ENCODE peak calls at places on chromosome 10, in six cellular contexts. Z is GM23338, Y is HCT116, J is PC-9, U is HepG2, G is fibroblast of lung. M is an unnamed sample. For H4K20me1, the result is how much of the 10 kb centered on the place peaks cover.

GRCh38 chr10:34078798-34079470 is 736.2 kb downstream of the PARD3 start:
- DNase-seq in Z (no peak), J (no peak), G (peak), Y (no peak), U (no peak), M (no peak)

GRCh38 chr10:13414855-13415254 is 66.8 kb upstream of the SEPHS1 start:
- DNase-seq in Y (peak), U (peak), Z (peak), G (peak), J (no peak), M (peak)

GRCh38 chr10:75987610-75988009 is 556.2 kb downstream of the LRMDA start:
- DNase-seq in G (peak), U (peak), Z (no peak), Y (no peak), J (no peak), M (peak)

GRCh38 chr10:31952066-31952465 is 23.4 kb upstream of the ARHGAP12 start:
- DNase-seq in U (no peak), J (no peak), Z (no peak), Y (no peak), G (peak), M (no peak)

GRCh38 chr10:3494131-3494878 is 290.7 kb downstream of the KLF6 start:
- DNase-seq in J (peak), Z (peak), G (peak), U (no peak), Y (no peak), M (no peak)

GRCh38 chr10:61836233-61836887 is 65.1 kb upstream of the ARID5B start:
- DNase-seq in Y (no peak), U (no peak), Z (no peak), J (peak), G (no peak), M (peak)

GRCh38 chr10:119095648-119096047 is 8.3 kb upstream of the DENND10 start:
- DNase-seq in G (no peak), J (no peak), Z (no peak), Y (no peak), U (no peak), M (no peak)

GRCh38 chr10:119350529-119351001 is 143.2 kb downstream of the GRK5 start:
- DNase-seq in Z (no peak), G (peak), U (peak), J (no peak), Y (no peak), M (no peak)

GRCh38 chr10:118874171-118874570 is 119.4 kb upstream of the CACUL1 start:
- DNase-seq in J (no peak), G (no peak), U (no peak), Z (no peak), Y (no peak), M (no peak)

GRCh38 chr10:133258066-133258817 is 18.4 kb downstream of the ADAM8 start:
- DNase-seq in J (peak), Z (no peak), G (no peak), U (no peak), Y (no peak), M (peak)

GRCh38 chr10:124605481-124605855 is 138.7 kb downstream of the FAM53B start:
- DNase-seq in Z (no peak), U (no peak), Y (no peak), G (no peak), J (no peak), M (no peak)

GRCh38 chr10:24494236-24494635 is 229.5 kb downstream of the ARHGAP21 start:
- DNase-seq in Y (no peak), Z (no peak), J (no peak), U (no peak), G (no peak), M (peak)

GRCh38 chr10:70694410-70695179 is 22.3 kb downstream of the ADAMTS14 start:
- DNase-seq in Z (no peak), J (no peak), U (no peak), Y (no peak), G (peak), M (no peak)

GRCh38 chr10:30827531-30828120 is 198.1 kb upstream of the LYZL2 start:
- DNase-seq in Z (no peak), J (no peak), Y (no peak), G (peak), U (no peak), M (no peak)

GRCh38 chr10:86165666-86166065 is 200.9 kb downstream of the GRID1 start:
- DNase-seq in U (no peak), Z (no peak), G (no peak), J (no peak), Y (no peak), M (no peak)

GRCh38 chr10:77357185-77357584 is 280.4 kb downstream of the KCNMA1 start:
- DNase-seq in U (no peak), Y (no peak), G (no peak), Z (no peak), J (no peak), M (no peak)

GRCh38 chr10:122267849-122268737 is 3.0 kb upstream of the BTBD16 start:
- DNase-seq in Z (peak), Y (peak), G (peak), J (peak), U (peak), M (peak)

GRCh38 chr10:131203456-131204357 is 107.8 kb downstream of the TCERG1L start:
- DNase-seq in U (no peak), Z (no peak), G (no peak), J (no peak), Y (no peak), M (no peak)

GRCh38 chr10:49257159-49257558 is 41.8 kb upstream of the C10orf71 start:
- DNase-seq in U (no peak), G (no peak), Y (no peak), J (no peak), Z (no peak), M (no peak)

GRCh38 chr10:64115913-64116643 is 594.9 kb downstream of the REEP3 start:
- DNase-seq in Z (peak), J (no peak), Y (no peak), U (no peak), G (peak), M (peak)

GRCh38 chr10:53447576-53447975 is 675.0 kb upstream of the MBL2 start:
- DNase-seq in Y (no peak), Z (no peak), G (no peak), J (no peak), U (no peak), M (no peak)

GRCh38 chr10:43968961-43969360 is 320.3 kb upstream of the ZNF32 start:
- DNase-seq in Y (no peak), U (no peak), Z (no peak), G (no peak), J (no peak), M (no peak)

GRCh38 chr10:69825604-69826003 is 23.9 kb downstream of the COL13A1 start:
- DNase-seq in G (no peak), J (no peak), Z (no peak), Y (no peak), U (no peak), M (no peak)

GRCh38 chr10:80392250-80392649 is 16.1 kb upstream of the PRXL2A start:
- DNase-seq in J (no peak), G (peak), Y (no peak), Z (no peak), U (no peak), M (no peak)

GRCh38 chr10:129942391-129942790 is 21.7 kb downstream of the EBF3 start:
- DNase-seq in Z (no peak), U (no peak), J (no peak), G (no peak), Y (no peak), M (no peak)

GRCh38 chr10:78973901-78974408 is 94.8 kb upstream of the ZMIZ1 start:
- DNase-seq in J (peak), G (peak), Y (peak), U (peak), Z (peak), M (peak)

GRCh38 chr10:63720072-63720537 is 198.9 kb downstream of the REEP3 start:
- DNase-seq in U (peak), Z (peak), Y (peak), G (peak), J (peak), M (peak)

GRCh38 chr10:29344073-29344820 is 55.4 kb downstream of the LYZL1 start:
- DNase-seq in U (no peak), G (no peak), Z (peak), Y (no peak), J (no peak), M (peak)

GRCh38 chr10:126671402-126671975 is 996 bp upstream of the C10orf90 start:
- DNase-seq in J (no peak), Z (no peak), U (no peak), Y (no peak), G (no peak), M (no peak)

GRCh38 chr10:88952647-88953111 is at the start of gene ACTA2:
- DNase-seq in Y (no peak), G (peak), J (no peak), U (no peak), Z (no peak), M (no peak)

GRCh38 chr10:46092523-46093195 is 46.6 kb upstream of the MSMB start:
- DNase-seq in Z (no peak), J (no peak), Y (no peak), U (no peak), G (no peak), M (no peak)

GRCh38 chr10:97407211-97407951 is 6.2 kb upstream of the RRP12 start:
- DNase-seq in J (peak), Y (peak), G (peak), U (peak), Z (peak), M (peak)

GRCh38 chr10:10816453-10816852 is 201.2 kb upstream of the CELF2 start:
- DNase-seq in Y (no peak), J (no peak), Z (no peak), G (peak), U (no peak), M (no peak)

GRCh38 chr10:79142522-79143309 is 74.0 kb downstream of the ZMIZ1 start:
- DNase-seq in J (no peak), G (no peak), Z (no peak), Y (no peak), U (no peak), M (no peak)

GRCh38 chr10:1841759-1842158 is 104.4 kb upstream of the ADARB2 start:
- DNase-seq in G (no peak), Y (no peak), U (no peak), Z (no peak), J (no peak), M (no peak)

GRCh38 chr10:1846050-1846449 is 108.7 kb upstream of the ADARB2 start:
- DNase-seq in J (no peak), Y (no peak), U (no peak), G (no peak), Z (no peak), M (no peak)

DNA sequence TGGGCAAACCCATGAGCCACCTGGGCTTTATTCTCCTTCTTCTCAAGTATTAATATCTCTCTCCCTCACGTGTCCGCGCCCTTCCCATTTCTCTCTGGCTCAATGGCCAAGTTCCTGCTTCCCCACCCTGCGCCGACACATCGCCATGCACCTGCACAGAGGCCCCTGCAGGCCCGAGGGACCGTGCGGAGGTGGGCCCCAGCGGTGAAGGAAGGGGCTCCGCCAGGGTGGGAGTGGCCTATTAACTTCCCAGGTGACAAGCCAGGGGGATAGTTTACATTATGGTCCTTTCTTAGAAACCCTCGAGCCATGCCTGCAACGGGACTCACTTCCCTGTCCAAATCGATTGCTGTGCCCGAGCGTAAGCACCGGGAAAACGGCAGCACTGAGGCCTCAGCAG is 110.0 kb upstream of the ADARB2 start:
- DNase-seq in J (no peak), Y (no peak), Z (no peak), G (no peak), U (no peak), M (no peak)
- TF ChIP-seq EZH2 in J (no peak), Y (no peak), Z (no peak), G (no peak), U (no peak), M (no peak)

GRCh38 chr10:114179148-114179547 is at the start of gene TDRD1:
- DNase-seq in G (no peak), U (no peak), Z (peak), J (no peak), Y (no peak), M (no peak)
- H4K20me1 ChIP-seq in G (under half), U (under half), Z (under half), J (under half), Y (under half), M (under half)

DNA sequence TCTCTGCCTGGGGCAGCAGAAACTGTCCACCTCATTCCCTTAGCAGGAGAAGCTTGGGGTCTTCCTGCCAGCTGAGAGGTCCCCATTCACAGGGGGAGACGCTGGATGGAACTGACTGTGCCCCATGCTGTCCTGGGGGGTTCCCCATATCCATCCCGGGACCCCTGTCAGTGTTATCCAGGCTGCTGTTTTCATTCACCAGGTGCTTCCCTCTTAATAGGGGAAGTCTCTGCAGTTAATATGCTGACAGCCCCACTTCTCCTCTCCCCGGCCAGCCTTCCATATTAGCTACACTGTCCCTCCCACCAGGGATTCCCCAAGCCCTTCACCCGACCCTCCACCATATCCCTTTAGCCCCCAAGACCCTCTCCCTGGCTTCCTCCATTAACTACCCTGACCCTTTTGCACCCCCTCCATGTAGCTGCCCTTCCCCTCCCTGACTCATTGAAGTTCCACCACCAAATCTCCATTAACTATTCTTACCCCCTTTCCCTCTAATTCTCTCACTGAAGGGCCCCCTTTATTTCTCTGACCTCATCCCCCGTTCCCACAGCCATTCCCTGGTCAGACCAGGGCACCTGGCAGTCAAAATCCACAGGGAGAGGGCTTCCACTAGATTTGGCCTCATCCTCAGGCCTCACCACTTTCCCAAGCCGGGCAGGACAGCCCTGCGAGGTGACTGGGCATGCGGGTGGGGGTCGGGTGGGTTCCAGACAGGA is 92.0 kb upstream of the PAX2 start:
- DNase-seq in Y (no peak), J (no peak), Z (no peak), G (no peak), U (no peak), M (no peak)
- TF ChIP-seq EZH2 in Y (no peak), J (no peak), Z (no peak), G (peak), U (no peak), M (no peak)

GRCh38 chr10:8128511-8128910 is 74.0 kb downstream of the GATA3 start:
- DNase-seq in Z (no peak), Y (no peak), U (no peak), J (no peak), G (no peak), M (no peak)
- H4K20me1 ChIP-seq in Z (under half), Y (under half), U (under half), J (under half), G (under half), M (under half)

GRCh38 chr10:92419740-92420553 is 129.0 kb downstream of the MARCHF5 start:
- DNase-seq in Y (no peak), G (peak), U (peak), J (no peak), Z (peak), M (no peak)
- TF ChIP-seq EZH2 in Y (no peak), G (no peak), U (no peak), J (no peak), Z (no peak), M (no peak)

DNA sequence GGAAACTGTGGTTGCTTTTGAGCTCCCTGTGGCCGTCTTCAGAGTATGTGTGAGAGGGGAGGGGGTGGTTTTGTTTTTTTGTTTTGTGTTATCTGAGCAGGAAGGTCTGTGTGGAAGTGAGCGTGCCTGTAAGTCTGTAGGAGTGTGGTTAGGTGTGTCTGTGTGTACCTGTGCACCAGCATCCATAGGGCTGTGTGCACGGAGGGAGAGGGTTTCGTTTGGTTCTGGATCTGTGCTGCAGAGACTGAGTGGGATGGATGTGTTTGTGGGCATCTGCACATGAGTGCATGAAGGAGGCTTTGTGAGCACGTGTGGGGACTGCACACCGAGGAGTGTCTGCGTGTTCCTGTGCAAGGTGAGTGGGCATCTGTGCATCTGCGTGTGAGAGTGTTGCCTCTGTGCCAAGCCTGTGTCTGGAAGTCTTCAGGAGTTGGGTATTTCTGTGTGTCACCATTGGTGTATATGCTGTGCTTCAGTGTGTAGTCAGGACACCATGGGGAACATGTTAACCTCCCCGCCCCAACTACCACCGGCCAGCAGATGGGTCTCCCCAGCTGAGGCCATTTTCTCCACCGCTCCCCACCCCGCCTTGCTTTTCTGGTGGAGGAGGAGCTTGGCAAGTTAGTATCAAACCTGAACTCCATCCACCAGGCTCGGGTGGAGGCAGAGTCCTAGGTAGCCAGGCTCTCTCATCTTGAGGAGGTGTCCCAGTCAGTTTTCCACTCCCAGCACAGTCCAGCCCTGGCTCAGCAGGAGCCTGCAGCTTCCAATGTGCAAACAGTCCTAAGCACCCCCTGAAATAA is 7.1 kb upstream of the TLX1 start:
- DNase-seq in Z (no peak), Y (no peak), G (no peak), J (no peak), U (no peak), M (no peak)
- H4K20me1 ChIP-seq in Z (under half), Y (under half), G (under half), J (under half), U (under half), M (under half)

GRCh38 chr10:120948889-120949382 is 97.8 kb downstream of the WDR11 start:
- DNase-seq in Z (peak), J (no peak), G (peak), Y (peak), U (peak), M (peak)
- TF ChIP-seq EZH2 in Z (no peak), J (no peak), G (no peak), Y (no peak), U (no peak), M (no peak)